ENCODE peak calls at places on chromosomes 5 and 9, in five cellular contexts. Q is GM12878, L is K562, W is H1, D is HepG2. B is an unnamed sample.

GRCh38 chr5:171596391-171596878 is 177.0 kb downstream of the FGF18 start:
- DNase-seq in Q (no peak), L (no peak), W (peak), D (no peak), B (no peak)

GRCh38 chr9:89640801-89641200 is 36.0 kb downstream of the GADD45G start:
- DNase-seq in Q (no peak), L (no peak), W (no peak), D (no peak), B (no peak)

GRCh38 chr9:133189826-133190225 is 19.2 kb downstream of the OBP2B start:
- DNase-seq in Q (no peak), L (no peak), W (no peak), D (no peak), B (no peak)

GRCh38 chr5:103519550-103519949 is 43.0 kb downstream of the NUDT12 start:
- DNase-seq in Q (no peak), L (peak), W (no peak), D (no peak), B (no peak)

GRCh38 chr5:78610163-78610583 is 38.4 kb downstream of the LHFPL2 start:
- DNase-seq in Q (no peak), L (no peak), W (no peak), D (no peak), B (no peak)

GRCh38 chr9:131432597-131433301 is 38.9 kb downstream of the PRRC2B start:
- DNase-seq in Q (no peak), L (no peak), W (no peak), D (no peak), B (no peak)

GRCh38 chr5:10505517-10506095 is 58.3 kb upstream of the ANKRD33B start:
- DNase-seq in Q (no peak), L (peak), W (no peak), D (no peak), B (no peak)

GRCh38 chr9:88028338-88028737 is 54.0 kb upstream of the CDK20 start:
- DNase-seq in Q (no peak), L (no peak), W (no peak), D (no peak), B (no peak)

GRCh38 chr5:76225316-76225715 is 142.1 kb downstream of the SV2C start:
- DNase-seq in Q (no peak), L (no peak), W (no peak), D (no peak), B (no peak)

GRCh38 chr9:75896193-75896592 is 5.7 kb downstream of the PCSK5 start:
- DNase-seq in Q (no peak), L (no peak), W (no peak), D (no peak), B (no peak)

GRCh38 chr5:60312098-60312497 is 387.9 kb downstream of the DEPDC1B start:
- DNase-seq in Q (peak), L (no peak), W (no peak), D (no peak), B (no peak)

GRCh38 chr5:169450464-169450863 is 133.1 kb upstream of the SPDL1 start:
- DNase-seq in Q (no peak), L (no peak), W (no peak), D (no peak), B (no peak)

GRCh38 chr9:134425401-134425800 is 99.1 kb downstream of the RXRA start:
- DNase-seq in Q (no peak), L (no peak), W (no peak), D (no peak), B (no peak)

GRCh38 chr5:72485366-72486052 is 21.7 kb downstream of the ZNF366 start:
- DNase-seq in Q (no peak), L (no peak), W (no peak), D (no peak), B (no peak)

GRCh38 chr5:6827815-6828214 is 114.6 kb downstream of the TENT4A start:
- DNase-seq in Q (no peak), L (no peak), W (no peak), D (no peak), B (no peak)

GRCh38 chr5:173643964-173644363 is 27.5 kb upstream of the BOD1 start:
- DNase-seq in Q (peak), L (no peak), W (no peak), D (no peak), B (no peak)

GRCh38 chr9:34992376-34992951 is 2.9 kb downstream of the DNAJB5 start:
- DNase-seq in Q (no peak), L (peak), W (no peak), D (peak), B (peak)

GRCh38 chr9:20754556-20754955 is 70.5 kb downstream of the FOCAD start:
- DNase-seq in Q (no peak), L (no peak), W (no peak), D (no peak), B (no peak)

GRCh38 chr5:171673840-171674239 is 111.8 kb upstream of the SMIM23 start:
- DNase-seq in Q (no peak), L (no peak), W (no peak), D (no peak), B (no peak)

GRCh38 chr5:55720188-55720703 is 8.1 kb upstream of the SLC38A9 start:
- DNase-seq in Q (no peak), L (no peak), W (no peak), D (no peak), B (no peak)

GRCh38 chr9:91945277-91946074 is 4.6 kb downstream of the ROR2 start:
- DNase-seq in Q (no peak), L (peak), W (no peak), D (no peak), B (no peak)

GRCh38 chr9:33148367-33149019 is 18.6 kb downstream of the B4GALT1 start:
- DNase-seq in Q (no peak), L (no peak), W (no peak), D (no peak), B (no peak)

GRCh38 chr5:172163346-172163745 is 24.7 kb downstream of the STK10 start:
- DNase-seq in Q (no peak), L (no peak), W (no peak), D (no peak), B (no peak)

GRCh38 chr5:173094012-173094661 is 38.0 kb downstream of the CREBRF start:
- DNase-seq in Q (no peak), L (no peak), W (no peak), D (peak), B (no peak)

GRCh38 chr5:176647870-176648466 is 684 bp downstream of the TSPAN17 start:
- DNase-seq in Q (no peak), L (peak), W (no peak), D (no peak), B (no peak)

GRCh38 chr5:172795401-172795977 is 24.5 kb upstream of the DUSP1 start:
- DNase-seq in Q (no peak), L (no peak), W (no peak), D (no peak), B (no peak)

GRCh38 chr9:89433826-89434225 is 64.1 kb downstream of the SEMA4D start:
- DNase-seq in Q (no peak), L (no peak), W (no peak), D (no peak), B (no peak)

GRCh38 chr5:102959055-102959454 is 160.9 kb downstream of the GIN1 start:
- DNase-seq in Q (no peak), L (peak), W (no peak), D (no peak), B (peak)

GRCh38 chr5:136656811-136657210 is 291.5 kb upstream of the TRPC7 start:
- DNase-seq in Q (no peak), L (no peak), W (no peak), D (no peak), B (no peak)

GRCh38 chr9:38423939-38424843 is at the start of gene IGFBPL1:
- DNase-seq in Q (no peak), L (no peak), W (no peak), D (no peak), B (no peak)

GRCh38 chr9:32954642-32955041 is 46.8 kb downstream of the APTX start:
- DNase-seq in Q (no peak), L (no peak), W (no peak), D (peak), B (no peak)

DNA sequence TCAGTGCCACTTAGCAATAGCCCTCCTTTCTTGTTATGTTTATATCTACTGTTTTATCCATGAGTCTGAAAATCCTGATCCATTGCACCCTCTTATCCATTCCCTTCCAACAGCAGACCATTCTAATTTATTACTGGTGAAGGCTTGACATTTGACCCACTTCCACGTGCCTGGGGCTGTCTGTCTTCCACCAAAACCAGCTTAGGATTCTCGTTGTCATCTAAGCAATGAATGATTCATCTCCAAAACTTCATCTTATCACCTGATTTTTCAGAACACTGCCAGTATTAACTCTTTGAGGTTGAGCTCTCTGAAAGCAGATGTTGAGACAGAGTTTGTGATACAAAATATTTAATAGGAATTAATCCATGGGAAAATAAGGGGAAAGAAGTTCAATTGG is 277.8 kb upstream of the FBXL7 start:
- DNase-seq in Q (no peak), L (no peak), W (no peak), D (no peak), B (no peak)
- TF ChIP-seq SRF in Q (no peak), L (no peak), W (no peak), D (no peak), B (no peak)

GRCh38 chr9:136527131-136527530 is 18.7 kb downstream of the NOTCH1 start:
- DNase-seq in Q (no peak), L (no peak), W (no peak), D (no peak), B (no peak)
- TF ChIP-seq SRF in Q (no peak), L (no peak), W (no peak), D (no peak), B (no peak)

GRCh38 chr5:86199287-86199686 is 418.5 kb upstream of the COX7C start:
- DNase-seq in Q (no peak), L (no peak), W (no peak), D (no peak), B (no peak)
- TF ChIP-seq SRF in Q (no peak), L (no peak), W (no peak), D (no peak), B (no peak)

DNA sequence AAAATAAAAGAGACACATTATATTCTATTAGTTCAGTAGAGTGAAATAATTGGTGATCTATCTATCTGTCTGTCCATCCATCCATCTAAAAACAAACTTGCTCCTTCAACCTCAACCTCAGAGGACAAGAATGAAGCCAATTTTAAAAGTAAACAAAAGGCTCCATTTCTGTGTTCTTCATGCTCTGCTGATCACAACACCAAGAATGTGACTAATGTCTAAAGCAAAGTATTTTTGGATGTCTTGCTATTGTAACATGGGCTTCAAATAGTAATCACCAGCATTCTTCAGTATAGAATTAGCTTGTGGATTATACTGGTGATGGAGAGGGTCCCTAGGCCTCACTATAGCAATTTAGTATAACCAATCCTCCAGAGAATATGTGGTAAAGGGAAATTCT is 1304.4 kb downstream of the MAT2B start:
- DNase-seq in Q (no peak), L (no peak), W (no peak), D (no peak), B (no peak)
- TF ChIP-seq SRF in Q (no peak), L (no peak), W (no peak), D (no peak), B (no peak)

DNA sequence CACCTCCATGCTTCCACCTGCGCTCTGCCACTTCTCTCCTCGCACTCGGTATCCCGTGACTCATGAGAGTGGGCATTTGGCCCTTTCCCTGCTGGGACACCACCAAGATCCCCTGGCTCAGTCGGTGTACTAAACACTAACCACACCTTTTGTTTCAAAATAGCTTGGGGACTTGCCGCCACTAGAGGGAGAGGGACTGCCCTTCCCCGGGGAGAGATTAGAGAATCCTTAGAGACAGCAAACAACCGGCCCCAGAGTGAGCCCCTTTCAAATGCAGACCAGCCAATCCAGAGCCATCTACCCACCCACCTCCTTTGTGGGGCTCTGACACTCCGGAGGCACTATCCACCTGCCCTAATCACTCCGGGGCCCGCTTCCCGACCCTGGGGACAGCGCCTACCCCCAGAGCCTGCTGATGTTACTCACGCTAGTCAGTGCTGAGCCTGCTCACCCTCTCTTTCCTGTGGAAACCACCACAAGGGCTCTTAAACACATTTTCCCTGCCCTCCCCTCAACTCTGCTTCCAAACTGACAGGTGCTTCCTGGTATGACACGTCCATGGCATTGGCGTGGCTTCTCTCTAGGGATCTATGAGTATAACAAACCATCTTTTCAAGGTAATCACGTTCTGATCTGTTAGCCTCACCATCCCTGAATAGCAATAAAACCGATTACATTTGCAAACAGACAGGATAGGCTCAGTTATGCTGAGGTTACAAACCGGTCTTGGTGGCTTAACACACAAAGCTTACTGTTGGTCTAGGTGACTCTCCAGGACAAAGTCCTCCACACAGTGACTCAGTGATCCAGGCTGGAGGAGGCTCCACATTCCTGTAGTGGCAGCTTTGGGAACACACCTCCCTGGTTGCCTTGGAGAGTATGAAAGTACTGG is 180.1 kb upstream of the MVB12B start:
- DNase-seq in Q (peak), L (peak), W (peak), D (peak), B (no peak)
- TF ChIP-seq SRF in Q (no peak), L (no peak), W (no peak), D (no peak), B (no peak)

GRCh38 chr9:115341401-115341800 is 223.4 kb upstream of the TNC start:
- DNase-seq in Q (no peak), L (no peak), W (no peak), D (no peak), B (no peak)
- TF ChIP-seq SRF in Q (no peak), L (no peak), W (no peak), D (no peak), B (no peak)

GRCh38 chr9:113956901-113957777 is 81.0 kb downstream of the ZNF618 start:
- DNase-seq in Q (no peak), L (no peak), W (no peak), D (no peak), B (no peak)

GRCh38 chr9:113953541-113953940 is 77.4 kb downstream of the ZNF618 start:
- DNase-seq in Q (no peak), L (no peak), W (no peak), D (no peak), B (no peak)

GRCh38 chr9:113952651-113953050 is 76.5 kb downstream of the ZNF618 start:
- DNase-seq in Q (no peak), L (no peak), W (no peak), D (no peak), B (no peak)

GRCh38 chr9:113957778-113958430 is 81.8 kb downstream of the ZNF618 start:
- DNase-seq in Q (no peak), L (no peak), W (no peak), D (no peak), B (no peak)

DNA sequence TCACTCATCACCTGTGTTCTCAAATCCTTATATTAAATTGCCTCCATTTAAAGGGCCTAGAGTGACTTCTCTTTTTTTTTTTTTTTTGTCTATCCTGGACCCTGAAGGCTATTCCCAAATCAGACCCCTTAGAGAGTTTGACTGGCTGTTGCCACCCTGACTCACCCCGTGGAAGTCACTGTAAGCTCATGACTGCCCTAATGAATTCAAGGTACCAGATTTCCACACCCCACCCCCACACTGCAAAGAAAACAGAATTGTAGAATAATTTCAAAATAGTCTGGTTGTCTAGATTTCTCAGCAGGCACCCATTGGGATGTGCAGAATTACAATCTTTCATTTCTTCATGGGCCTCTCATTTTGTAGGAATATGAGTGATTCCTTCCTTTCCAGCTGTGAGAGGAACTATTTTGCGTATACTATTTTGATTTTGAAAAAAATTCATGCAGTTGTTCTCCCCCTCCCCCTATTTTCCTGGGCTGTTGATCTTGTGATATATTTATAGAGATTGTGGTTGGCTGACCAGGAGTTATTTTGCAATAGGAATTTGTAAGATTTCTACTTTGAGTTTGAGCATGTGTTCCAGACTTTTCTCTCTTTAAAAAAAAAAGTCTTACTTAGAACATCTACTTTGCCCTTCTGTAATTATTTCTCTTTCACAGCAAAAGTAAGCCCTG is 79.1 kb downstream of the ZNF618 start:
- DNase-seq in Q (no peak), L (no peak), W (no peak), D (no peak), B (no peak)
- TF ChIP-seq SRF in Q (no peak), L (no peak), W (no peak), D (no peak), B (no peak)

GRCh38 chr5:121954086-121954485 is 7.7 kb upstream of the SRFBP1 start:
- DNase-seq in Q (no peak), L (no peak), W (no peak), D (no peak), B (no peak)
- TF ChIP-seq SRF in Q (no peak), L (no peak), W (no peak), D (no peak), B (no peak)

DNA sequence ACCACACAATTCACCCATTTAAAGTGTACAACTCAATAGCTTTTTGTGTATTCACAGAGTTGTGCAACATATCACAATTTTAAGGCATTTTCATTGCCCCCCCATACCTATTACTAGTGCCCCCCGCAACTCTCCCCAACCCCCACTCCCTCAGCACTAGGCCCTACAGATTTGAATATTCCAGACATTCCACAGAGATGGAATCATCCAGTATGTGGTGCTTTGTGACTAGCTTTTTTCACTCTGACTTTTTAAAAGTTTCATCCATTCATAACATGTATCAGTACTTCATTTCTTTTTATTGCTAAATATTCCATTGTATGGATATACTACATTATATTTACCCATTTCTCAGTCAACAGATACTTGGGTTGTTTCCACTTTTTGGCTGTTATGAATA is 103.0 kb upstream of the LRRTM2 start:
- DNase-seq in Q (no peak), L (no peak), W (no peak), D (no peak), B (no peak)
- TF ChIP-seq SRF in Q (no peak), L (no peak), W (no peak), D (no peak), B (no peak)

DNA sequence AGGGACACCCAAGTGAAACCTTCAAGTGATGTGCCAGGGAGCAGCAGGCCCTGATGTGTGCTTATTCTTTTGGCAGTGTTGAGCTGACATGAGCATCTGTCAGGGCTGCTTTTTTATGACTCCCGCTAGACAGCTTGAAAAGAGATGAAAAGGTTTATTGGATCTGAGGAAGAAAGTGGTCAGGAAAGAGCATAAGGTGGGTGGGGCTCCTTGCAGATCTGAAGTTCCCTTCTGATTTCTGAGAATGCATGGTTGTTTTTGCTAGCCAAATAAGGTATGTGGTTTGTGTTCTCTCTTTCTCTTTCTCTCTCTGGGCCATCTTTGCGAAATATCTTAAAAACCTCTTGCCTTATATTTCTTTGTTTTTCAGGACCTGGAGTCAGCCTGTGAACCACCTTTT is 316.1 kb downstream of the DMRT2 start:
- DNase-seq in Q (no peak), L (no peak), W (no peak), D (no peak), B (no peak)
- TF ChIP-seq SRF in Q (no peak), L (no peak), W (no peak), D (no peak), B (no peak)

B was measured in HCT116.